ENCODE peak calls at places on chromosome 22, in seven cellular contexts. E is H9, U is fibroblast of lung, P is PC-3, Z is mesendoderm, N is MM.1S, Y is mesenchymal stem cell. K is an unnamed sample.

GRCh38 chr22:34914871-34915270 is 151.1 kb upstream of the ISX start:
- DNase-seq in Y (no peak), U (peak), N (no peak), Z (peak), P (no peak), E (no peak), K (no peak)

GRCh38 chr22:40121463-40121862 is 56.3 kb upstream of the TNRC6B start:
- DNase-seq in U (no peak), N (peak), Z (peak), P (no peak), E (no peak), Y (no peak), K (no peak)

GRCh38 chr22:29146101-29146560 is 59.6 kb upstream of the EMID1 start:
- DNase-seq in Z (no peak), P (no peak), E (no peak), N (no peak), U (no peak), Y (no peak), K (no peak)

GRCh38 chr22:19407649-19408606 is 23.6 kb downstream of the HIRA start:
- DNase-seq in U (peak), E (no peak), P (no peak), Z (no peak), Y (no peak), N (no peak), K (peak)

GRCh38 chr22:24894220-24894975 is 52.1 kb downstream of the LHFPL7 start:
- DNase-seq in P (peak), Y (peak), U (peak), N (peak), E (no peak), Z (peak), K (peak)

GRCh38 chr22:19820880-19821522 is 33.7 kb downstream of the GNB1L start:
- DNase-seq in N (no peak), U (no peak), Y (no peak), P (no peak), E (peak), Z (no peak), K (no peak)

GRCh38 chr22:31045900-31046587 is 35.1 kb upstream of the SMTN start:
- DNase-seq in Y (peak), U (no peak), N (no peak), Z (no peak), E (no peak), P (no peak), K (no peak)

GRCh38 chr22:23072911-23073491 is 2.7 kb downstream of the GNAZ start:
- DNase-seq in Z (peak), U (peak), N (no peak), E (no peak), Y (no peak), P (no peak), K (peak)

GRCh38 chr22:20758688-20759087 is 15.2 kb upstream of the SERPIND1 start:
- DNase-seq in E (peak), U (no peak), P (no peak), N (no peak), Y (no peak), Z (peak), K (no peak)

GRCh38 chr22:33658775-33659174 is 261.5 kb downstream of the LARGE1 start:
- DNase-seq in U (no peak), N (no peak), P (no peak), E (no peak), Z (no peak), Y (peak), K (peak)

GRCh38 chr22:35956850-35957249 is 71.8 kb downstream of the RBFOX2 start:
- DNase-seq in P (no peak), Y (no peak), Z (no peak), N (no peak), E (no peak), U (no peak), K (no peak)

GRCh38 chr22:39923689-39924088 is 22.8 kb downstream of the GRAP2 start:
- DNase-seq in Y (no peak), U (no peak), P (no peak), Z (no peak), N (no peak), E (no peak), K (no peak)

GRCh38 chr22:19059481-19060278 is 62.5 kb downstream of the DGCR2 start:
- DNase-seq in P (no peak), E (no peak), N (no peak), U (no peak), Z (no peak), Y (no peak), K (no peak)

GRCh38 chr22:25847451-25847850 is 105.5 kb downstream of the MYO18B start:
- DNase-seq in U (no peak), N (no peak), Z (no peak), Y (no peak), P (no peak), E (no peak), K (no peak)

GRCh38 chr22:19799322-19800190 is 39.0 kb downstream of the TBX1 start:
- DNase-seq in E (no peak), N (no peak), P (no peak), Y (peak), Z (peak), U (peak), K (peak)

GRCh38 chr22:46803936-46804335 is 41.5 kb downstream of the TBC1D22A start:
- DNase-seq in Z (no peak), N (no peak), P (no peak), Y (no peak), E (no peak), U (no peak), K (no peak)

GRCh38 chr22:30867746-30868662 is 100.6 kb downstream of the MORC2 start:
- DNase-seq in E (peak), P (no peak), U (no peak), Z (no peak), Y (no peak), N (no peak), K (no peak)

GRCh38 chr22:17479129-17479528 is 84.2 kb upstream of the SLC25A18 start:
- DNase-seq in N (no peak), P (no peak), U (no peak), Y (no peak), E (no peak), Z (no peak), K (no peak)

GRCh38 chr22:17767236-17768065 is 6.8 kb downstream of the BID start:
- DNase-seq in Y (no peak), P (no peak), N (no peak), E (no peak), U (no peak), Z (no peak), K (no peak)

GRCh38 chr22:22342697-22343602 is 98.4 kb downstream of the VPREB1 start:
- DNase-seq in U (peak), P (peak), E (peak), Y (peak), N (peak), Z (peak), K (peak)

GRCh38 chr22:34225278-34225677 is 305.0 kb upstream of the LARGE1 start:
- DNase-seq in P (no peak), U (no peak), N (no peak), Y (no peak), Z (no peak), E (no peak), K (no peak)

GRCh38 chr22:46593211-46593676 is 26.9 kb upstream of the GRAMD4 start:
- DNase-seq in Z (no peak), U (peak), E (no peak), Y (no peak), N (no peak), P (no peak), K (no peak)

GRCh38 chr22:20956258-20957117 is 10.6 kb upstream of the AIFM3 start:
- DNase-seq in Y (peak), U (peak), E (peak), N (no peak), P (peak), Z (peak), K (peak)

GRCh38 chr22:41697126-41697775 is 2.1 kb upstream of the MEI1 start:
- DNase-seq in E (peak), P (peak), Z (peak), U (peak), Y (peak), N (peak), K (peak)
- H3K9ac ChIP-seq in E (no peak), P (no peak), Z (peak), U (no peak), Y (peak), N (peak), K (peak)

DNA sequence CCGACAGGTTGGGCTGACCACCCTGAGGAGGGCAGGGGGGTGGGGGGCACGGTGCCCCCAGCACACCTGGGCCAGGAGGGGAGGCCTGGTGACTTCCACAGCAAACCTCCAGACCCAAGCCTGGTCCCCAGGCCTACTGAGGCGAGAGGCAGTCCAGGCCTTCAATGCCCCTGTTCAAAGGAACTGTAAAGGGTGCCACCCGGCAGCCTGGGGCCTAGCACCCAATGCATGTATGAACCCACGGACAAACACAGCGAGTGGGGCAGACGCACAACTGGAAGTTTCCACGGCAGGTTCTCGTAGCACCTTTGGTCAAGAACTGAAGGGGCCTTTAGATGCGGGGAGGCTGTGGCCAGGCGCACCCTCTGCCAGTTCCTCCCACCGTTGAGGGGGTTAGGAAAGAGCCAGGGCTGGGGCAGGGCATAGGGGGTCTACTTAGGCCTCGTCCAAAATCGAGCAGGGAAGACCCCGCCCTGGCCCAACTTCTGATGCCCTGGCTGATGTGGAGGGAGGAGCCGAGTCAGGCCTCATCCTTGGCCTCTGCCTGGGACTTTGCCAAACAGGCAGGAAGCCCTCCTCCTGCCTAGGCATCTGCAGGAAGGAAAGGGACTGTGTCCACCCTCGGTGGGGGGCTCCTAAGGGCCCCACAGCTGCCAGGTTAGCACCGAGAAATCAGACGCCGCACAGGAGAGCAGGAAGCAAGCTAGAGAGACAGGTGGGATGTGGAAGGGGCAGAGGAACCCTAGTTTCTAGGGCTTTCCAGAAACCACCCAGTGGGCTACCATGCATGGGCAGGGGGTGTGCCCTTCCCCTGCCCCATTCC is 6.6 kb downstream of the CBX6 start:
- DNase-seq in Y (no peak), U (no peak), N (no peak), P (no peak), E (peak), Z (no peak), K (no peak)
- H3K9ac ChIP-seq in Y (peak), U (no peak), N (no peak), P (no peak), E (no peak), Z (no peak), K (peak)

DNA sequence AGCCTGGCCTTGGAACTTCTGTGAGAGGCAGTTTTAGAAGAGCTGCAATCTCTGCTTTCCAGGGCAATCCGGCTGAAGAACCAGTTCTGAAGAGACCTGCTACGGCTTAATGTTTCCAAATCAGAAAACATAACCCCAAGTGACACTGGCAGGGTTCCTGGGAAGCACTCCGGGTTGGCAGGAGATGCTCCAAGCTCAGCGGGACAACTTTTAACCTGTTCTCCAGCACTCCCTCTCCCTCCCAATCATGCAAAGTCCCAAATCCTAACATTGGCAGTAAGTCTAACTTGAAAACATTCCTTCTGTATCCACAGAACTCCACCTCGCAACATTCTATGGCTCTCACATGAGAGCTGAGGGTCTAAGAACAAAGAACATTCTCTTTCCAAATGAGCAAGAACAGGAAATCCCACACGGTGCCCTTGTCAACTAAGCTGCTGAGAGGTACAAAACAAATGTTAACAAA is 48.5 kb upstream of the MN1 start:
- DNase-seq in U (peak), E (no peak), Z (peak), P (no peak), Y (no peak), N (no peak), K (peak)
- H3K9ac ChIP-seq in U (no peak), E (no peak), Z (no peak), P (no peak), Y (no peak), N (no peak), K (no peak)

DNA sequence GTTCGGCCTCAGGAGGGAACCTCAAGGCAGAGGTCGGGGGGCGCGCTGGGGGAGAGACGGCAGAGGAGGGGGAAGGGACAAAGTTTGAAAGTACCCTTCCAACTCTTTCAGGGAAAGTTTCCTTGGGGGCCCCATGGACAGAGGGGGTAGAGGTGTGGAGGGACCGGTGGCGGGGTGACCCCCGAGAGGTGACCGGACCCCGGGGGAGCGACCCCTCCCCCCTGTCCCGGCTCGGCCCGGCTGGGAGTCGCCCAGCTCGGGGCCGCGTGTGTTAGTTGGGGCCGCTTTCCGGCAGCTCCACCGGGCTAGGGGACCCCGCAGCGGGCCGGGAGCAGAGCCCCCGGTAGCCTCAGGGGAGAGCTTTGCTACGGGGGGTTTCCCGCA is 3.2 kb upstream of the GCAT start:
- DNase-seq in N (no peak), Y (no peak), Z (no peak), U (no peak), E (no peak), P (no peak), K (peak)
- H3K9ac ChIP-seq in N (no peak), Y (peak), Z (peak), U (peak), E (peak), P (peak), K (peak)

GRCh38 chr22:41856484-41856883 is 23.6 kb downstream of the SREBF2 start:
- DNase-seq in Y (no peak), U (no peak), N (no peak), E (no peak), P (no peak), Z (no peak), K (peak)
- H3K9ac ChIP-seq in Y (no peak), U (no peak), N (no peak), E (no peak), P (no peak), Z (no peak), K (no peak)

GRCh38 chr22:50171319-50171964 is 911 bp downstream of the PANX2 start:
- DNase-seq in N (no peak), Y (no peak), U (no peak), P (no peak), E (no peak), Z (no peak), K (no peak)
- H3K9ac ChIP-seq in N (no peak), Y (no peak), U (no peak), P (peak), E (no peak), Z (no peak), K (no peak)

DNA sequence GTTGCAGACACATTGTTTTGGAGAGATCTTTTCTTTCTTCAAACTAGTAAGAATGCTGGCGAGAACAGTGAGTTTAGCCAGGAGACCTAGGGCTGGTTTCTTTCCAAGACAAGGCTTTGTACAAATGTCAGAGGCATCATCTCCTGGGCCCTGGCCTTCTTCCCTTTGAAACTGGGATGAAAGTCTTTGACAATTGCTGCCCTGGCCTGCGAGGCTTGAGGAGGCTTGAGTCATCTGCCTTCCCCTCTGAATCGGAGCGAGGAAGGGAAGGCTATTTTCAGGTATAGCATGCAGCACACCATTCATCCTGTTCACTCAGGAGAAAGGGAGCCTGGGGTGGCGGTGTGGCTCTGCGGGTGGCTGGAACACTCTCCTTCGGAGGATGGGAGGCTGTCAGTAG is 21.5 kb upstream of the PARVG start:
- DNase-seq in N (no peak), U (peak), Z (no peak), P (no peak), Y (no peak), E (no peak), K (peak)
- H3K9ac ChIP-seq in N (no peak), U (no peak), Z (no peak), P (no peak), Y (no peak), E (no peak), K (no peak)

K was measured in adipocyte.